ENCODE peak calls at places on chromosomes 6 and 20, in six cellular contexts. D is cardiac fibroblast, M is stromal cell of bone marrow, E is RPMI7951, B is A172, X is NCI-H1930. G is an unnamed sample.

GRCh38 chr6:106880952-106881351 is 93.6 kb downstream of the CD24 start:
- DNase-seq in E (no peak), X (no peak), B (no peak), M (no peak), D (no peak), G (no peak)

GRCh38 chr6:169791721-169792131 is 40.3 kb downstream of the ERMARD start:
- DNase-seq in D (no peak), X (no peak), E (no peak), B (no peak), M (no peak), G (no peak)

GRCh38 chr6:41546475-41546865 is 289 bp downstream of the FOXP4 start:
- DNase-seq in E (no peak), M (no peak), B (no peak), D (peak), X (no peak), G (no peak)

GRCh38 chr6:157763894-157764345 is 59.1 kb upstream of the SNX9 start:
- DNase-seq in X (no peak), M (no peak), E (no peak), B (no peak), D (no peak), G (no peak)

GRCh38 chr6:43020847-43021246 is 576 bp upstream of the RRP36 start:
- DNase-seq in X (no peak), D (peak), B (no peak), E (peak), M (no peak), G (peak)

GRCh38 chr6:38266921-38267354 is 372.8 kb downstream of the BTBD9 start:
- DNase-seq in D (no peak), B (no peak), X (no peak), M (no peak), E (peak), G (no peak)

GRCh38 chr6:33297406-33297955 is 1.3 kb downstream of the RGL2 start:
- DNase-seq in D (no peak), B (no peak), E (no peak), M (no peak), X (no peak), G (no peak)

GRCh38 chr20:819680-820327 is 13.7 kb upstream of the FAM110A start:
- DNase-seq in D (no peak), X (no peak), E (no peak), M (no peak), B (no peak), G (no peak)

GRCh38 chr20:62662422-62662821 is 20.1 kb downstream of the SLCO4A1 start:
- DNase-seq in X (no peak), B (peak), E (peak), M (peak), D (peak), G (peak)

GRCh38 chr20:64037199-64037497 is 1.2 kb downstream of the C20orf204 start:
- DNase-seq in D (no peak), X (no peak), E (no peak), M (no peak), B (no peak), G (no peak)

GRCh38 chr6:154754152-154754551 is 20.9 kb downstream of the SCAF8 start:
- DNase-seq in D (peak), E (peak), X (no peak), M (peak), B (peak), G (peak)

GRCh38 chr20:48283470-48284110 is 498.3 kb upstream of the SULF2 start:
- DNase-seq in D (peak), M (peak), B (peak), E (peak), X (no peak), G (no peak)

GRCh38 chr6:12903246-12903645 is 186.7 kb downstream of the PHACTR1 start:
- DNase-seq in B (no peak), X (no peak), E (no peak), M (no peak), D (no peak), G (no peak)

GRCh38 chr6:166957805-166958076 is 1.4 kb upstream of the RNASET2 start:
- DNase-seq in M (no peak), E (no peak), X (no peak), D (no peak), B (no peak), G (no peak)

GRCh38 chr20:37921341-37921929 is 18.5 kb downstream of the VSTM2L start:
- DNase-seq in B (no peak), E (no peak), M (no peak), D (no peak), X (no peak), G (no peak)

GRCh38 chr6:16276991-16277981 is 38.9 kb downstream of the GMPR start:
- DNase-seq in D (peak), M (peak), X (no peak), E (peak), B (peak), G (peak)

GRCh38 chr6:157253017-157253416 is 70.3 kb downstream of the TMEM242 start:
- DNase-seq in M (no peak), D (peak), E (no peak), X (no peak), B (no peak), G (no peak)

GRCh38 chr20:41643504-41643938 is 25.3 kb upstream of the CHD6 start:
- DNase-seq in X (no peak), E (peak), B (peak), D (peak), M (no peak), G (peak)

GRCh38 chr6:136774228-136775041 is 17.8 kb downstream of the MAP3K5 start:
- DNase-seq in M (peak), X (no peak), D (peak), B (no peak), E (peak), G (peak)

GRCh38 chr20:24045621-24046020 is 57.0 kb upstream of the GGTLC1 start:
- DNase-seq in B (no peak), M (no peak), D (no peak), E (no peak), X (no peak), G (no peak)

GRCh38 chr6:30990422-30991086 is 7.0 kb downstream of the MUC21 start:
- DNase-seq in B (no peak), E (peak), M (peak), D (no peak), X (no peak), G (no peak)

GRCh38 chr20:53866787-53867740 is 203.3 kb downstream of the BCAS1 start:
- DNase-seq in M (no peak), E (peak), D (no peak), X (no peak), B (peak), G (peak)

GRCh38 chr6:100415780-100416179 is 48.9 kb downstream of the SIM1 start:
- DNase-seq in X (no peak), M (no peak), B (no peak), E (no peak), D (no peak), G (no peak)

GRCh38 chr6:38776515-38776914 is 61.4 kb downstream of the DNAH8 start:
- DNase-seq in E (peak), M (no peak), D (no peak), X (no peak), B (peak), G (peak)

GRCh38 chr20:50338479-50339195 is 148.0 kb downstream of the CEBPB start:
- DNase-seq in X (no peak), B (peak), E (peak), D (peak), M (no peak), G (peak)

GRCh38 chr6:135633573-135633972 is 136.0 kb upstream of the AHI1 start:
- DNase-seq in X (peak), D (no peak), E (no peak), B (no peak), M (no peak), G (no peak)

GRCh38 chr6:166297606-166298005 is 10.6 kb downstream of the PRR18 start:
- DNase-seq in X (no peak), B (no peak), D (no peak), E (peak), M (no peak), G (no peak)

GRCh38 chr6:129543981-129544380 is 166.0 kb downstream of the ARHGAP18 start:
- DNase-seq in M (no peak), B (peak), D (peak), E (peak), X (no peak), G (no peak)

GRCh38 chr6:108277831-108278230 is 17.0 kb upstream of the SNX3 start:
- DNase-seq in X (no peak), M (no peak), D (no peak), E (peak), B (no peak), G (no peak)

GRCh38 chr20:58306421-58307261 is 2.9 kb upstream of the RAB22A start:
- DNase-seq in D (peak), X (no peak), E (peak), B (peak), M (peak), G (peak)

GRCh38 chr6:6918216-6918983 is 189.4 kb upstream of the RREB1 start:
- DNase-seq in D (peak), E (peak), M (peak), B (peak), X (no peak), G (peak)

GRCh38 chr20:60787264-60787663 is 464.8 kb upstream of the CDH4 start:
- DNase-seq in X (no peak), E (no peak), B (no peak), D (no peak), M (no peak), G (no peak)

GRCh38 chr20:46060301-46060881 is 29.4 kb downstream of the NCOA5 start:
- DNase-seq in X (no peak), E (no peak), B (peak), D (no peak), M (no peak), G (no peak)

GRCh38 chr6:114419175-114419574 is 76.4 kb upstream of the HS3ST5 start:
- DNase-seq in X (no peak), M (no peak), D (no peak), B (peak), E (no peak), G (peak)

GRCh38 chr6:104943781-104944180 is 13.1 kb upstream of the LIN28B start:
- DNase-seq in M (peak), B (peak), D (peak), E (peak), X (no peak), G (peak)

GRCh38 chr20:4856022-4856755 is 134.5 kb downstream of the PRND start:
- DNase-seq in E (no peak), M (no peak), D (no peak), X (no peak), B (no peak), G (no peak)

GRCh38 chr20:11907621-11908020 is 10.1 kb upstream of the BTBD3 start:
- DNase-seq in X (no peak), M (no peak), D (no peak), B (peak), E (peak), G (no peak)

GRCh38 chr6:52595000-52595795 is 18.3 kb upstream of the TRAM2 start:
- DNase-seq in D (peak), M (peak), B (peak), X (no peak), E (peak), G (peak)

GRCh38 chr20:16929756-16930155 is 181.6 kb downstream of the OTOR start:
- DNase-seq in D (no peak), M (peak), B (no peak), X (no peak), E (no peak), G (no peak)